ENCODE peak calls at places on chromosomes 1 and 21, in four cellular contexts. C, P, H and Q are unnamed samples.

GRCh38 chr1:223662943-223663342 is 2.6 kb downstream of the CAPN8 start:
- DNase-seq in C (no peak), P (no peak), H (no peak), Q (no peak)

GRCh38 chr1:200454425-200454824 is 44.6 kb upstream of the ZNF281 start:
- DNase-seq in C (no peak), P (no peak), H (no peak), Q (no peak)

GRCh38 chr1:101993703-101994102 is 3.0 kb downstream of the OLFM3 start:
- DNase-seq in C (no peak), P (no peak), H (no peak), Q (no peak)

GRCh38 chr1:24075946-24076345 is 36.0 kb downstream of the MYOM3 start:
- DNase-seq in C (no peak), P (no peak), H (peak; percentile 30), Q (no peak)

GRCh38 chr1:206799311-206799710 is 27.0 kb upstream of the IL10 start:
- DNase-seq in C (no peak), P (no peak), H (no peak), Q (no peak)

GRCh38 chr1:77060000-77060399 is 159.2 kb downstream of the PIGK start:
- DNase-seq in C (no peak), P (no peak), H (no peak), Q (no peak)

GRCh38 chr1:239792157-239792556 is 299.5 kb upstream of the FMN2 start:
- DNase-seq in C (no peak), P (no peak), H (no peak), Q (no peak)

GRCh38 chr1:227318852-227319607 is 738 bp upstream of the CDC42BPA start:
- DNase-seq in C (peak; percentile 32), P (peak; percentile 71), H (no peak), Q (no peak)

GRCh38 chr1:243413431-243414151 is 157.8 kb downstream of the SDCCAG8 start:
- DNase-seq in C (no peak), P (no peak), H (no peak), Q (no peak)

GRCh38 chr21:16377120-16377658 is 647.4 kb downstream of the USP25 start:
- DNase-seq in C (no peak), P (no peak), H (no peak), Q (no peak)

GRCh38 chr1:4379451-4380175 is 274.8 kb upstream of the AJAP1 start:
- DNase-seq in C (no peak), P (no peak), H (no peak), Q (no peak)

GRCh38 chr1:78649628-78650027 is at the start of gene IFI44:
- DNase-seq in C (peak; percentile 70), P (peak; percentile 85), H (peak; percentile 86), Q (peak; percentile 71)

GRCh38 chr1:27647328-27647727 is 12.3 kb upstream of the FGR start:
- DNase-seq in C (no peak), P (no peak), H (no peak), Q (no peak)

GRCh38 chr1:77370588-77371306 is 88.9 kb downstream of the AK5 start:
- DNase-seq in C (no peak), P (no peak), H (no peak), Q (no peak)

GRCh38 chr1:215201301-215201700 is 118.8 kb downstream of the KCNK2 start:
- DNase-seq in C (no peak), P (no peak), H (no peak), Q (no peak)

GRCh38 chr1:225653463-225654276 is 747 bp upstream of the ENAH start:
- DNase-seq in C (peak; percentile 81), P (peak; percentile 87), H (peak; percentile 69), Q (peak; percentile 18)

GRCh38 chr1:228378453-228379164 is 28.0 kb downstream of the TRIM11 start:
- DNase-seq in C (peak; percentile 74), P (peak; percentile 79), H (peak; percentile 83), Q (peak; percentile 38)

GRCh38 chr1:56709269-56709880 is 64.3 kb downstream of the PRKAA2 start:
- DNase-seq in C (no peak), P (no peak), H (no peak), Q (peak; percentile 0)

GRCh38 chr1:183568176-183569041 is 21.9 kb downstream of the NCF2 start:
- DNase-seq in C (no peak), P (no peak), H (no peak), Q (no peak)

GRCh38 chr1:64497484-64497883 is 27.6 kb downstream of the CACHD1 start:
- DNase-seq in C (no peak), P (no peak), H (no peak), Q (no peak)

GRCh38 chr1:156816561-156817328 is at the start of gene SH2D2A:
- DNase-seq in C (no peak), P (no peak), H (peak; percentile 67), Q (peak; percentile 88)

GRCh38 chr1:24958766-24959622 is 28.9 kb upstream of the RUNX3 start:
- DNase-seq in C (no peak), P (no peak), H (no peak), Q (no peak)

GRCh38 chr1:159752135-159752580 is 28.6 kb upstream of the DUSP23 start:
- DNase-seq in C (peak; percentile 64), P (peak; percentile 72), H (peak; percentile 74), Q (no peak)

GRCh38 chr1:230282157-230282556 is 144.0 kb downstream of the PGBD5 start:
- DNase-seq in C (no peak), P (peak; percentile 23), H (peak; percentile 26), Q (no peak)

GRCh38 chr1:232667781-232668101 is 37.8 kb upstream of the SIPA1L2 start:
- DNase-seq in C (no peak), P (no peak), H (no peak), Q (no peak)

GRCh38 chr1:228363686-228364067 is 43.0 kb downstream of the TRIM11 start:
- DNase-seq in C (peak; percentile 21), P (peak; percentile 16), H (peak; percentile 27), Q (no peak)

GRCh38 chr1:54885863-54886723 is 902 bp downstream of the DHCR24 start:
- DNase-seq in C (no peak), P (peak; percentile 42), H (peak; percentile 67), Q (no peak)

GRCh38 chr1:189977184-189977583 is 500.5 kb downstream of the BRINP3 start:
- DNase-seq in C (no peak), P (no peak), H (no peak), Q (no peak)

GRCh38 chr1:232307299-232307698 is 322.6 kb downstream of the SIPA1L2 start:
- DNase-seq in C (no peak), P (no peak), H (no peak), Q (no peak)

GRCh38 chr1:47465605-47466004 is 27.8 kb downstream of the FOXD2 start:
- DNase-seq in C (no peak), P (no peak), H (no peak), Q (no peak)

GRCh38 chr1:198788561-198789064 is 149.8 kb downstream of the PTPRC start:
- DNase-seq in C (no peak), P (no peak), H (peak; percentile 32), Q (no peak)

GRCh38 chr1:65247419-65248359 is 61.7 kb upstream of the DNAJC6 start:
- DNase-seq in C (no peak), P (no peak), H (no peak), Q (no peak)

GRCh38 chr1:39981957-39982356 is 27.0 kb downstream of the MFSD2A start:
- DNase-seq in C (no peak), P (no peak), H (no peak), Q (no peak)

GRCh38 chr21:16535100-16535418 is 805.3 kb downstream of the USP25 start:
- DNase-seq in C (peak; percentile 86), P (peak; percentile 92), H (peak; percentile 54), Q (no peak)

GRCh38 chr1:159936284-159936904 is 9.0 kb downstream of the IGSF9 start:
- DNase-seq in C (peak; percentile 66), P (peak; percentile 72), H (peak; percentile 79), Q (peak; percentile 74)

GRCh38 chr1:66342707-66343106 is 191.2 kb upstream of the SGIP1 start:
- DNase-seq in C (no peak), P (no peak), H (no peak), Q (no peak)
- H3K4me3 ChIP-seq in C (peak overlapping the region; percentile 42), P (no peak overlapping the region), H (no peak overlapping the region), Q (no peak overlapping the region)

GRCh38 chr1:90993245-90993644 is 28.6 kb downstream of the ZNF644 start:
- DNase-seq in C (no peak), P (no peak), H (no peak), Q (no peak)

GRCh38 chr1:90994461-90994860 is 27.4 kb downstream of the ZNF644 start:
- DNase-seq in C (no peak), P (no peak), H (no peak), Q (no peak)

GRCh38 chr1:90995495-90995894 is 26.3 kb downstream of the ZNF644 start:
- DNase-seq in C (no peak), P (no peak), H (no peak), Q (no peak)

DNA sequence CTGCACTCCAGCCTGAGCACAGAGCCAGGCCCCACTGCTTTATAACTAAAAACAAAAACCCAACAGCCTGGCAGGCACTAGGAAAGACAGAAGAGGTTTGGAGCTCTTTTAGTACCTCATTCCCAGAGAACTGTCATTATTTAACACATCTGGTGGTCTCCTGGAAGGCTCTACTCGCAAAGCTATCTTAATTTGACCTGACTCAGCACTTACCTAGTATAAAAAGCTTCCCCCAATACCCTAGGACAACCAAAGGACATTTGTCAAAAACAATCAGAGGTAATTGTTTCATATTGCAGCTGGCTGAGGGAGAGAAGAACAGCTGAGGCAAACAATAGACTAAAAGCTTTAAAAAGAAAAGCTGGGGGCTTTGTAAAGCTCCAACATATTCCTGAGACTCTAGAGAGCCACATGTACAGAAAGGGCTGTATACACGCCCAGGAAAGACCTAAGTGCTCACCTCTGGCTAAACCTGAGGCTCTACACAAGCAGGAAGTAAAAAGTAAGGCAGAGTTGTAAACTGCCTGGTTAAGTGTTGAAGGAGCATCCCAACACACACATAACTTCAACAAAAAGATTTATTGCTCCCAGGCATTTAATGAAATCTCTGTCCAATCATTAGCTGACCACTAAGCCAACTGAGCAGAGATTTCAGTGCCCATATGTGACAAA is 25.0 kb downstream of the ZNF644 start:
- DNase-seq in C (no peak), P (no peak), H (no peak), Q (no peak)
- H3K9me3 ChIP-seq in C (no peaks in the 10 kb centered on the region), P (no peaks in the 10 kb centered on the region), H (no peaks in the 10 kb centered on the region), Q (no peaks in the 10 kb centered on the region)

GRCh38 chr1:9807541-9807940 is 16.2 kb downstream of the CLSTN1 start:
- DNase-seq in C (no peak), P (no peak), H (no peak), Q (no peak)
- H3K4me1 ChIP-seq in C (peaks cover 16% of the 10 kb centered on the region), P (peaks cover 11% of the 10 kb centered on the region), H (peaks cover 19% of the 10 kb centered on the region), Q (peaks cover 10% of the 10 kb centered on the region)

GRCh38 chr1:91506071-91506470 is 5.4 kb downstream of the CDC7 start:
- DNase-seq in C (no peak), P (no peak), H (no peak), Q (no peak)
- H3K4me3 ChIP-seq in C (no peak overlapping the region), P (no peak overlapping the region), H (no peak overlapping the region), Q (no peak overlapping the region)

GRCh38 chr21:44401386-44402160 is 48.2 kb downstream of the TRPM2 start:
- DNase-seq in C (no peak), P (no peak), H (no peak), Q (no peak)
- H3K9me3 ChIP-seq in C (no peaks in the 10 kb centered on the region), P (no peaks in the 10 kb centered on the region), H (no peaks in the 10 kb centered on the region), Q (no peaks in the 10 kb centered on the region)

DNA sequence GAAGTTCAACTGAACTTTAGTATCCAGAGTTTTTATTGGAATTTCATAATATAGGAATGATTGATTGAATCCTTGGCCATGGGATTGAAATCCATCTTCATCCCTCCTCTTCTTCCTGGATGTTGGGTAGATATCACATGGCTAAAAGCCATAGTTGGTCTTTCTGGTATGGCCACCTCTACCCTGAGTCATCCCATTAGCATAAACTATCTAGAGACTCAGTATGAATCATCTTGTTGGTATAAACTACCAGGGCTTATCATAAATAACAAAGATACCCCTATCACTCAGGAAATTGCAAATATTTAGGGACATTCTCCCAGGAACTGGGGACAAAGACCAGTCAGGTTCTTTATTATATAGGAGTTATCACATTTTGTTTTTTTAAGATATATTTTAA is 21.2 kb upstream of the ZP4 start:
- DNase-seq in C (no peak), P (no peak), H (no peak), Q (no peak)
- H3K4me1 ChIP-seq in C (no peaks in the 10 kb centered on the region), P (no peaks in the 10 kb centered on the region), H (no peaks in the 10 kb centered on the region), Q (no peaks in the 10 kb centered on the region)

GRCh38 chr1:162635418-162635817 is 3.2 kb downstream of the DDR2 start:
- DNase-seq in C (no peak), P (no peak), H (no peak), Q (no peak)
- H3K4me3 ChIP-seq in C (peak overlapping the region; percentile 55), P (no peak overlapping the region), H (peak overlapping the region; percentile 50), Q (no peak overlapping the region)